ENCODE peak calls at places on chromosomes 12 and 14, in nine cellular contexts. X is K562, A is GM12892, Z is stomach, M is HCT116, I is transverse colon, E is sigmoid colon, J is upper lobe of left lung, D is esophagus muscularis mucosa. K is an unnamed sample.

GRCh38 chr14:69115407-69116185 is 37.3 kb downstream of the DCAF5 start:
- DNase-seq in X (no peak), A (no peak), Z (no peak), M (no peak), I (no peak), E (no peak), J (no peak), D (no peak), K (no peak)

GRCh38 chr12:48183091-48183875 is at the start of gene CCDC184:
- DNase-seq in X (peak; percentile 66), A (peak; percentile 65), Z (peak; percentile 48), M (peak; percentile 57), I (peak; percentile 60), E (peak; percentile 78), J (peak; percentile 71), D (peak; percentile 91), K (no peak)

GRCh38 chr14:58873228-58873953 is 235.6 kb downstream of the DACT1 start:
- DNase-seq in X (no peak), A (no peak), Z (no peak), M (no peak), I (peak; percentile 66), E (no peak), J (no peak), D (no peak), K (no peak)

GRCh38 chr12:47649381-47649780 is 56.4 kb downstream of the RPAP3 start:
- DNase-seq in X (no peak), A (no peak), Z (no peak), M (no peak), I (no peak), E (no peak), J (no peak), D (no peak), K (no peak)

GRCh38 chr12:69922999-69923398 is 98.0 kb downstream of the MYRFL start:
- DNase-seq in X (no peak), A (no peak), Z (no peak), M (no peak), I (no peak), E (no peak), J (no peak), D (no peak), K (no peak)

GRCh38 chr12:73465106-73465505 is 1072.5 kb upstream of the ATXN7L3B start:
- DNase-seq in X (no peak), A (no peak), Z (no peak), M (no peak), I (no peak), E (no peak), J (no peak), D (no peak), K (no peak)

GRCh38 chr14:80491131-80491530 is 279.8 kb upstream of the DIO2 start:
- DNase-seq in X (no peak), A (no peak), Z (no peak), M (no peak), I (peak; percentile 27), E (no peak), J (no peak), D (no peak), K (no peak)

GRCh38 chr12:67939611-67940010 is 49.6 kb upstream of the IFNG-AS1 start:
- DNase-seq in X (no peak), A (no peak), Z (no peak), M (no peak), I (no peak), E (no peak), J (no peak), D (no peak), K (no peak)

DNA sequence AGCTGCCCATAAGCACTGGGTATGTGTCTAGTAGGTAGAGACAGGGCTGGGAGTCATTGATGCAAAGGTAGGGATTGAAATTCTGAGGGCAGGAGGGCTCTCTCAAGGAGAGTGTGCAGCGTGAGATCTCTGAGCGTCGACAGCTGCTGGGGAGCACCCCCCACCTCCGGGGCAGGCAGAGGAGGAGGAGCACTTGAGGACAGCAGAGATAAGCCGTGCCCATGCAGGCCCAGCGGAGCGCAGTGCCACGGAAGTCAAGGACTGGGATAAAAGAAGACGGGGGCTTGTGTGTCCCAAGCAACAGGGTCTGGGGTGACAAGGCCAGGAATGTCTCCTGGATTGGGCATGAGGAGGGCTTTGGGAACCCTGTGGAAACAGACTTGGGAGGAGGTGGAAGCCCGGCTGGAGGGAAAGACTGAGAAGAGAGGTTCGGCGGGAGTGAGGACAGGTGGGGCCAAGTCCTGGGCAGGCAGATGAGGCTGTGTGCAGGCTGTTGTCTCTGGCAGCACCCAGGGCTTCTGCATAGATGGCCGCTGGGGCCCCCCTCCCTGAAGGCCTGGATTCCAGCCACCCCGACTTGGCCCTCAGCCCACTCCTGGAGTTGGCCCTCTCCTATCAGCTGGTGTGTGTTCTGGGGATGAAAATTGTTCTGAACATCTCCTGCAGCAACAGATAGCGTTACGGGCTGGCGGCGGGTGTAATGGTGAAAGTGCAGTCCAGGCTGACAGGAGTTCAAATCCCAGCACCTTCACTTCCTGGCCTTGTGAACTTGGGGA is 1.9 kb downstream of the CACNA2D4 start:
- DNase-seq in X (peak; percentile 73), A (no peak), Z (peak; percentile 27), M (no peak), I (no peak), E (peak; percentile 85), J (no peak), D (peak; percentile 74), K (no peak)
- TF ChIP-seq POLR2A in X (no peak), A (no peak), Z (no peak), M (no peak), I (no peak), E (no peak), J (no peak), D (no peak), K (no peak)

GRCh38 chr14:32940711-32941667 is 2.3 kb downstream of the NPAS3 start:
- DNase-seq in X (no peak), A (no peak), Z (no peak), M (no peak), I (no peak), E (no peak), J (no peak), D (no peak), K (no peak)

GRCh38 chr14:32941668-32942065 is 3.0 kb downstream of the NPAS3 start:
- DNase-seq in X (no peak), A (no peak), Z (no peak), M (no peak), I (no peak), E (no peak), J (no peak), D (no peak), K (no peak)

GRCh38 chr14:32940066-32940651 is 1.5 kb downstream of the NPAS3 start:
- DNase-seq in X (no peak), A (no peak), Z (no peak), M (no peak), I (no peak), E (no peak), J (no peak), D (no peak), K (no peak)

GRCh38 chr14:32938719-32939253 is at the start of gene NPAS3:
- DNase-seq in X (no peak), A (no peak), Z (no peak), M (no peak), I (no peak), E (no peak), J (no peak), D (no peak), K (no peak)

GRCh38 chr14:32939254-32940065 is 781 bp downstream of the NPAS3 start:
- DNase-seq in X (no peak), A (no peak), Z (peak; percentile 68), M (no peak), I (peak; percentile 70), E (peak; percentile 95), J (peak; percentile 52), D (no peak), K (peak; percentile 83)
- TF ChIP-seq POLR2AphosphoS5 in X (no peak), A (no peak), Z (no peak), M (no peak), I (no peak), E (peak; percentile 62), J (no peak), D (peak; percentile 60), K (no peak)

GRCh38 chr12:89862511-89863331 is 154.1 kb upstream of the ATP2B1 start:
- DNase-seq in X (no peak), A (no peak), Z (no peak), M (no peak), I (peak; percentile 42), E (no peak), J (peak; percentile 58), D (no peak), K (no peak)
- TF ChIP-seq POLR2A in X (no peak), A (peak; percentile 65), Z (no peak), M (no peak), I (no peak), E (no peak), J (no peak), D (no peak), K (no peak)

GRCh38 chr12:124632510-124632909 is 65.1 kb upstream of the NCOR2 start:
- DNase-seq in X (peak; percentile 73), A (no peak), Z (no peak), M (no peak), I (no peak), E (no peak), J (no peak), D (no peak), K (no peak)
- TF ChIP-seq POLR2AphosphoS5 in X (no peak), A (no peak), Z (no peak), M (no peak), I (no peak), E (no peak), J (no peak), D (no peak), K (no peak)

DNA sequence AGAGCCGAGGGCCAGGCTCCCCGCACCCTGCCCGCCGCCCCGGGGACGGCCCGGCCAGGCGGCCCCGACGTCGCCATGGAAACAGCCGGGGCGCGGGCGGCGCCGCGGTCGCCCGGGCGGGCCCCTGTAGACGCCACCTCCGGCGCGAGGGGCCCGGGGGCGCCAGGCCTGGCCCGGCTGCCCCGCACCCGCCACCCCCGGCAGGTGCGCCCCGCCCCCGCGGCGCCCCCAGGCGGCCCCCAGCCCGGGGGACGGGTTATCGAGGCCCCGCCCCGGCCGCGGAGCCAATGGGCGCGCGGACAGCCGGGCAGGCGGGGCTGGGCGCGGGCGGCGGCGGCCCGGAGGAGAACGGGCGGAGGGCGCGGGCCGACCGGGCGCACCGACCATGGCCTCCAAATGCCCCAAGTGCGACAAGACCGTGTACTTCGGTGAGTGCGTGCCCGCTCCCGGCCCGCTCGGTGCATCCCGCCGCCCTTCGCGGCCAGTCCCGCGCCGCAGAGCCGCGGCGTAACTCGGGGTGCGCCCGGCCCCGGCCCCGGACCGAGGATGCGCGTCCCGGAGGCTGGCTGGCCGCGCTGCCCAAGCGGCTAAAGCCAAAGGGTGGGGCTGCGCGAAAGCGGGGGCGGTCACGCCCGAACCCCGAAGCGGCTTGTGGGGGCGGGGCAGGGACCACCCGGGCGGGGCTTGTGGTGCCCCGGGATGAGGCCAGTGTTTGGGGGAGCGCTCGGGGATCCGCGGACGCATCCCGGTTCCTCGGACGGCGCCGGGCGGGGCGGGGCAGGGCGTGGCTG is at the start of gene CRIP2:
- DNase-seq in X (peak; percentile 88), A (peak; percentile 80), Z (no peak), M (no peak), I (no peak), E (no peak), J (no peak), D (no peak), K (peak; percentile 80)
- TF ChIP-seq POLR2A in X (no peak), A (no peak), Z (no peak), M (no peak), I (no peak), E (no peak), J (peak; percentile 62), D (no peak), K (peak; percentile 46)

K was measured in suprapubic skin.